ENCODE peak calls at places on chromosomes 12 and 14, in six cellular contexts. Q is GM23248, H is neural progenitor cell, U is HCT116, E is SK-N-SH, R is MM.1S. Z is an unnamed sample.

GRCh38 chr12:92059976-92060375 is 85.7 kb downstream of the BTG1 start:
- DNase-seq in U (no peak), E (no peak), R (peak), H (no peak), Q (peak), Z (peak)

GRCh38 chr12:60830381-60830780 is 1234.6 kb downstream of the SLC16A7 start:
- DNase-seq in Q (no peak), H (no peak), U (no peak), R (no peak), E (no peak), Z (peak)

GRCh38 chr12:12954361-12954760 is 2.4 kb upstream of the GPRC5D start:
- DNase-seq in E (no peak), U (no peak), Q (peak), H (no peak), R (no peak), Z (no peak)

GRCh38 chr14:52265248-52265647 is 2.2 kb upstream of the PTGDR start:
- DNase-seq in E (no peak), H (no peak), U (no peak), Q (no peak), R (peak), Z (no peak)

GRCh38 chr14:59919582-59920377 is at the start of gene LRRC9:
- DNase-seq in U (no peak), H (peak), Q (peak), R (no peak), E (peak), Z (no peak)

GRCh38 chr12:57772429-57773322 is at the start of gene EEF1AKMT3:
- DNase-seq in R (peak), E (peak), Q (peak), H (peak), U (no peak), Z (peak)

GRCh38 chr12:25287610-25288009 is 36.9 kb upstream of the KRAS start:
- DNase-seq in H (no peak), Q (no peak), E (no peak), R (no peak), U (no peak), Z (no peak)

GRCh38 chr12:96136720-96137378 is 57.3 kb upstream of the ELK3 start:
- DNase-seq in U (no peak), Q (peak), R (no peak), E (no peak), H (no peak), Z (peak)

GRCh38 chr14:92601757-92602417 is 88.3 kb downstream of the RIN3 start:
- DNase-seq in E (no peak), H (no peak), R (no peak), U (no peak), Q (no peak), Z (no peak)

GRCh38 chr12:64452559-64453329 is 824 bp downstream of the TBK1 start:
- DNase-seq in H (no peak), U (peak), Q (peak), R (peak), E (peak), Z (peak)

GRCh38 chr12:79174656-79175055 is 310.1 kb downstream of the SYT1 start:
- DNase-seq in E (no peak), U (peak), H (no peak), R (peak), Q (peak), Z (peak)

GRCh38 chr12:122422769-122423257 is 344 bp upstream of the CLIP1 start:
- DNase-seq in E (no peak), H (peak), R (peak), Q (peak), U (no peak), Z (peak)

GRCh38 chr12:88453323-88453722 is 126.9 kb downstream of the KITLG start:
- DNase-seq in E (no peak), U (no peak), H (no peak), Q (peak), R (no peak), Z (peak)

GRCh38 chr12:104683831-104684503 is 227.2 kb downstream of the CHST11 start:
- DNase-seq in H (no peak), R (no peak), E (no peak), U (no peak), Q (no peak), Z (no peak)

GRCh38 chr12:124477109-124477915 is 90.1 kb downstream of the NCOR2 start:
- DNase-seq in U (no peak), H (no peak), R (no peak), Q (no peak), E (no peak), Z (no peak)
- H3K9ac ChIP-seq in U (no peak), H (no peak), R (no peak), Q (no peak), E (no peak), Z (no peak)

GRCh38 chr12:94701711-94702110 is 51.4 kb upstream of the TMCC3 start:
- DNase-seq in U (no peak), H (no peak), E (no peak), Q (no peak), R (no peak), Z (no peak)

GRCh38 chr12:94697631-94698030 is 47.3 kb upstream of the TMCC3 start:
- DNase-seq in R (no peak), U (no peak), H (no peak), Q (no peak), E (no peak), Z (no peak)

GRCh38 chr12:94698553-94698952 is 48.2 kb upstream of the TMCC3 start:
- DNase-seq in U (no peak), E (no peak), H (no peak), Q (no peak), R (no peak), Z (no peak)

GRCh38 chr12:94704452-94704871 is 54.1 kb upstream of the TMCC3 start:
- DNase-seq in Q (peak), E (no peak), R (no peak), H (no peak), U (no peak), Z (peak)

GRCh38 chr12:94699796-94700195 is 49.4 kb upstream of the TMCC3 start:
- DNase-seq in E (no peak), R (no peak), H (no peak), Q (peak), U (no peak), Z (peak)
- TF ChIP-seq EZH2phosphoT487 in E (no peak), R (no peak), H (no peak), Q (no peak), U (no peak), Z (no peak)

DNA sequence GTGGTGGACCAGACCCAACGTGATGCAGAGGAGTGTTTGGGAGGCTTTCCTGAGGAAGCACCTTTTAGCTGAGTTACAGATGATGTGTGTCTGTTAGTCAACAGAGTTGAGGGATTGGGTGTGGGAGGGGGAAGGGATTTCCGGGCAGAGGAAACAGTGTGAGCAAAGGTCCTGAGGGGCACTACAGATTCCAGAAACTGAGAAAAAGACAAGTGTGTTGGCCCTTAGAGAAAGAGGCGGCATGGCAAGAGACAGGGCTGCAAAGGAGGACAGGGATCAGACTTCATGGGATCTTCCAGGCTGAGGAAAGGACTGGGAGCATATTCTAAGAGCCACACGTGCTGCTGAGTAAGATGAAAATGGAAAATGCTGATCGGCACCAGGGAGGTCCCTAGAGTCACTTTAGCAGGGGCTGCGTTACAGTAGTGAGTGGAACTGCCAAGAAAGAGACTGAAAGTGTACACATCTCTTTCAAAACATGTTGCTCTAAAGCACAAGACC is 9.4 kb upstream of the RPS6KL1 start:
- DNase-seq in U (no peak), E (no peak), H (no peak), R (no peak), Q (no peak), Z (peak)
- H3K4me2 ChIP-seq in U (no peak), E (no peak), H (no peak), R (peak), Q (no peak), Z (peak)

DNA sequence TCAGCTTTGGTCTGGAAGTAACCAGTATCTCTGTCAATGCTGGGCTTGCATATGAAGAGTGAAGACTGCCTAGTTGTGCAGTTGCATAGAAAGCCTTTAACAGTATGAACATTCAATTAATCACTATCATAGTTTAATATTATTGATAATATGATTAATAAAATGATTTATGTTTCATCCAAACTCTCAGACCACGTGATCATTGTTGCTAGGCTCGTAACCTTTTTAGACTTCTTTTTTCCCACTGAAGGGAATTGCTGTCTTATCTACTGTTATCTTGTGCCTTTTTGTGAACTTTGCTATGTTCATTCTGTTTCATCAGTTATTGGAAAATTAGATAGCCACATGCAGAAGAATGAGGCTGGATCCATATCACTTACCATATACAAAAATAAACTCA is 536.4 kb upstream of the NOVA1 start:
- DNase-seq in R (no peak), U (no peak), E (no peak), H (no peak), Q (no peak), Z (no peak)
- H3K9ac ChIP-seq in R (no peak), U (no peak), E (no peak), H (no peak), Q (no peak), Z (no peak)